ENCODE peak calls at places on chromosomes 7 and 10, in ten cellular contexts. A is Panc1, Z is lower lobe of right lung, E is HCT116, U is left lung, S is heart right ventricle, F is upper lobe of left lung, Y is IMR-90, V is pancreas, H is lung. M is an unnamed sample. For H3K9me3, the result is how much of the 10 kb centered on the place peaks cover.

GRCh38 chr10:33376976-33377657 is 42.6 kb upstream of the NRP1 start:
- ATAC-seq in A (no peak), Z (no peak), E (peak), U (no peak), S (no peak), F (no peak), Y (peak), V (no peak), H (no peak), M (no peak)

GRCh38 chr10:82628373-82628772 is 753.4 kb downstream of the NRG3 start:
- ATAC-seq in A (no peak), Z (peak), E (no peak), U (peak), S (peak), F (no peak), Y (no peak), V (peak), H (peak), M (peak)

GRCh38 chr10:17444062-17444714 is 10.2 kb downstream of the ST8SIA6 start:
- ATAC-seq in A (peak), Z (no peak), E (no peak), U (no peak), S (no peak), F (no peak), Y (no peak), V (no peak), H (no peak), M (no peak)

GRCh38 chr7:7789551-7789988 is 71.2 kb upstream of the RPA3 start:
- ATAC-seq in A (no peak), Z (no peak), E (no peak), U (no peak), S (no peak), F (no peak), Y (no peak), V (no peak), H (no peak), M (no peak)

GRCh38 chr7:136938476-136938875 is 70.0 kb downstream of the CHRM2 start:
- ATAC-seq in A (no peak), Z (no peak), E (no peak), U (no peak), S (no peak), F (no peak), Y (no peak), V (no peak), H (no peak), M (no peak)

GRCh38 chr10:84715911-84716310 is 387.5 kb downstream of the CCSER2 start:
- ATAC-seq in A (no peak), Z (peak), E (peak), U (peak), S (no peak), F (no peak), Y (no peak), V (no peak), H (no peak), M (no peak)

GRCh38 chr10:6878067-6878412 is 298.0 kb upstream of the PRKCQ start:
- ATAC-seq in A (no peak), Z (no peak), E (no peak), U (no peak), S (peak), F (no peak), Y (no peak), V (no peak), H (no peak), M (no peak)

GRCh38 chr10:33315891-33316290 is 18.6 kb downstream of the NRP1 start:
- ATAC-seq in A (no peak), Z (peak), E (no peak), U (peak), S (peak), F (no peak), Y (peak), V (no peak), H (no peak), M (no peak)

GRCh38 chr10:96695366-96695765 is 24.9 kb downstream of the PIK3AP1 start:
- ATAC-seq in A (no peak), Z (no peak), E (no peak), U (no peak), S (no peak), F (no peak), Y (no peak), V (no peak), H (no peak), M (no peak)

GRCh38 chr7:111092406-111093160 is 1.7 kb downstream of the LRRN3 start:
- ATAC-seq in A (no peak), Z (no peak), E (no peak), U (no peak), S (no peak), F (no peak), Y (no peak), V (no peak), H (no peak), M (no peak)

GRCh38 chr7:2864204-2864985 is 20.3 kb upstream of the GNA12 start:
- ATAC-seq in A (no peak), Z (no peak), E (peak), U (peak), S (no peak), F (no peak), Y (no peak), V (no peak), H (no peak), M (peak)

DNA sequence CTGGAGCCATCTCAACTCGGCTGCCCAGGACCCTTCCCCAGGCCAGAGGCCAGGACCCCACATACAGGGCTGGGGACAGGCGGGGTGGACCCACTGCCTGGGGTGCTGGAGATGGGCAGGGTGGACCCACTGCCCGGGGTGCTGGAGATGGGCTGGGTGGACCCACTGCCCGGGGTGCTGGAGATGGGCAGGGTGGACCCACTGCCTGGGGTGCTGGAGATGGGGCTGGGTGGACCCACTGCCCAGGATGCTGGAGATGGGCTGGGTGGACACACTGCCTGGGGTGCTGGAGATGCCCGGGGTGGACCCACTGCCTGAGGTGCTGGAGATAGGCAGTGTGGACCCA is 32.4 kb upstream of the FOXL3 start:
- ATAC-seq in A (no peak), Z (no peak), E (no peak), U (no peak), S (no peak), F (no peak), Y (no peak), V (no peak), H (no peak), M (no peak)
- H3K9me3 ChIP-seq in A (under half), Z (under half), E (under half), U (under half), S (under half), F (under half), Y (under half), V (under half), H (under half), M (under half)

GRCh38 chr7:17239683-17240521 is 58.5 kb upstream of the AHR start:
- ATAC-seq in A (peak), Z (peak), E (peak), U (peak), S (no peak), F (peak), Y (peak), V (peak), H (peak), M (no peak)
- TF ChIP-seq CTCF in A (no peak), Z (no peak), E (no peak), U (no peak), S (no peak), F (no peak), Y (no peak), V (no peak), H (no peak), M (no peak)

GRCh38 chr10:89371987-89372386 is 5.9 kb upstream of the IFIT1B start:
- ATAC-seq in A (no peak), Z (no peak), E (no peak), U (no peak), S (no peak), F (no peak), Y (no peak), V (no peak), H (no peak), M (no peak)
- H3K9me3 ChIP-seq in A (under half), Z (under half), E (under half), U (under half), S (under half), F (under half), Y (under half), V (under half), H (under half), M (under half)

GRCh38 chr10:27068217-27068891 is 31.9 kb downstream of the ANKRD26 start:
- ATAC-seq in A (no peak), Z (no peak), E (no peak), U (no peak), S (no peak), F (no peak), Y (no peak), V (no peak), H (no peak), M (no peak)

GRCh38 chr10:27072436-27073114 is 27.7 kb downstream of the ANKRD26 start:
- ATAC-seq in A (no peak), Z (no peak), E (no peak), U (no peak), S (no peak), F (no peak), Y (no peak), V (no peak), H (no peak), M (no peak)
- TF ChIP-seq CTCF in A (peak), Z (no peak), E (no peak), U (no peak), S (no peak), F (no peak), Y (no peak), V (no peak), H (no peak), M (no peak)

DNA sequence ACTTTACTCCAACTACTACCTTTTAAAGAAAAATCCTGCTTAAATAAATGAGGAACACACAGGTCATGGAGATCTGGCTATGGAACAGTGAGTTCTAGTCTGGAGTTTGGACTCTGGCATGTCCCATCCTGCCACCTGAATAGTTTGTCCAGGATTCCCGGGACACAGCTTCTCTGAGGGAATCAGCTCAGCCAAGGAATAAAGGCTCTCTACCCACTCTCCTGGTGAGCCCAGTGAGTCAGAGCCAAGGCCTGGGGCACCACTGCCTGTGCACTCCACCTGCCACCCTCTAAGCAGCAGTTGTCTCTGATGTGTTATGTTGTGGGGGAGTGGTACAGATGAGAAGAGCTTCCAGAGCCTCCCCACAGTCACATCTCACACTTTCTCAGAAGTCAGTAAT is 113.5 kb downstream of the HTR5A start:
- ATAC-seq in A (no peak), Z (no peak), E (no peak), U (no peak), S (no peak), F (no peak), Y (no peak), V (no peak), H (no peak), M (no peak)
- H3K9me3 ChIP-seq in A (under half), Z (under half), E (under half), U (under half), S (under half), F (under half), Y (under half), V (under half), H (under half), M (under half)

GRCh38 chr7:155788616-155789000 is 23.7 kb downstream of the SHH start:
- ATAC-seq in A (peak), Z (peak), E (no peak), U (no peak), S (no peak), F (no peak), Y (no peak), V (no peak), H (no peak), M (no peak)
- TF ChIP-seq CTCF in A (no peak), Z (no peak), E (no peak), U (no peak), S (no peak), F (no peak), Y (no peak), V (no peak), H (no peak), M (no peak)

M was measured in gastroesophageal sphincter.